ENCODE peak calls at places on chromosomes 2 and 18, in five cellular contexts. O, R, L, J and Z are unnamed samples.

GRCh38 chr2:129069875-129070594 is 751.4 kb upstream of the HS6ST1 start:
- DNase-seq in O (no peak), R (no peak), L (no peak), J (no peak), Z (peak)

GRCh38 chr2:120314656-120315366 is 31.1 kb upstream of the INHBB start:
- DNase-seq in O (no peak), R (no peak), L (no peak), J (peak), Z (no peak)

GRCh38 chr2:133789743-133790142 is 221.5 kb upstream of the NCKAP5 start:
- DNase-seq in O (no peak), R (no peak), L (no peak), J (no peak), Z (peak)

GRCh38 chr18:78849458-78849857 is 130.2 kb upstream of the SALL3 start:
- DNase-seq in O (no peak), R (no peak), L (no peak), J (no peak), Z (no peak)

GRCh38 chr2:81437474-81438000 is 1133.0 kb upstream of the LRRTM1 start:
- DNase-seq in O (no peak), R (no peak), L (no peak), J (no peak), Z (no peak)

GRCh38 chr2:50143822-50144575 is 887.9 kb downstream of the NRXN1 start:
- DNase-seq in O (peak), R (peak), L (peak), J (no peak), Z (no peak)

GRCh38 chr18:34744569-34744968 is 34.5 kb downstream of the DTNA start:
- DNase-seq in O (no peak), R (no peak), L (no peak), J (no peak), Z (no peak)

GRCh38 chr18:5972298-5972697 is 77.0 kb upstream of the TMEM200C start:
- DNase-seq in O (no peak), R (no peak), L (no peak), J (no peak), Z (no peak)

GRCh38 chr18:23337599-23338444 is 115.3 kb upstream of the RIOK3 start:
- DNase-seq in O (peak), R (no peak), L (no peak), J (no peak), Z (no peak)

GRCh38 chr2:134679740-134680139 is 39.1 kb downstream of the TMEM163 start:
- DNase-seq in O (no peak), R (no peak), L (no peak), J (peak), Z (no peak)

GRCh38 chr2:241315879-241316700 is at the start of gene SEPTIN2:
- DNase-seq in O (peak), R (peak), L (no peak), J (peak), Z (peak)

GRCh38 chr2:152335016-152335850 is at the start of gene FMNL2:
- DNase-seq in O (peak), R (peak), L (peak), J (no peak), Z (peak)

GRCh38 chr2:60429681-60430080 is 123.8 kb downstream of the BCL11A start:
- DNase-seq in O (no peak), R (no peak), L (no peak), J (no peak), Z (no peak)

GRCh38 chr2:164126960-164127359 is 391.2 kb upstream of the FIGN start:
- DNase-seq in O (peak), R (no peak), L (no peak), J (no peak), Z (no peak)

GRCh38 chr2:192286093-192286701 is 91.5 kb upstream of the TMEFF2 start:
- DNase-seq in O (peak), R (no peak), L (peak), J (no peak), Z (no peak)

GRCh38 chr2:161775971-161776370 is 151.8 kb downstream of the SLC4A10 start:
- DNase-seq in O (no peak), R (no peak), L (no peak), J (no peak), Z (no peak)